ENCODE peak calls at places on chromosomes 3 and 15, in eight cellular contexts. F, X, H, T, J, N, Z and B are unnamed samples. For H3K27me3 and H3K4me1, the result is how much of the 10 kb centered on the place peaks cover.

GRCh38 chr15:75368689-75369239 is 357 bp upstream of the MAN2C1 start:
- DNase-seq in F (no peak), X (no peak), H (no peak), T (no peak), J (no peak), N (peak), Z (no peak), B (no peak)

GRCh38 chr3:177596248-177596821 is 399.1 kb upstream of the TBL1XR1 start:
- DNase-seq in F (no peak), X (no peak), H (no peak), T (no peak), J (peak), N (no peak), Z (no peak), B (no peak)

GRCh38 chr3:169489775-169490546 is 173.6 kb downstream of the MECOM start:
- DNase-seq in F (no peak), X (no peak), H (no peak), T (no peak), J (no peak), N (no peak), Z (no peak), B (no peak)

GRCh38 chr3:57060089-57060829 is at the start of gene SPATA12:
- DNase-seq in F (peak), X (no peak), H (no peak), T (no peak), J (peak), N (peak), Z (peak), B (peak)

GRCh38 chr15:68373028-68373427 is 58.9 kb downstream of the ITGA11 start:
- DNase-seq in F (no peak), X (no peak), H (no peak), T (no peak), J (no peak), N (no peak), Z (no peak), B (peak)

GRCh38 chr15:88834211-88834812 is 31.1 kb downstream of the ACAN start:
- DNase-seq in F (peak), X (no peak), H (no peak), T (peak), J (peak), N (peak), Z (no peak), B (no peak)

GRCh38 chr3:62051506-62051905 is 321.8 kb downstream of the FEZF2 start:
- DNase-seq in F (no peak), X (no peak), H (no peak), T (no peak), J (peak), N (no peak), Z (no peak), B (no peak)

GRCh38 chr3:110755345-110755744 is 316.3 kb upstream of the NECTIN3 start:
- DNase-seq in F (no peak), X (no peak), H (no peak), T (no peak), J (no peak), N (no peak), Z (no peak), B (no peak)

GRCh38 chr3:13192471-13193213 is 119.4 kb upstream of the IQSEC1 start:
- DNase-seq in F (no peak), X (no peak), H (peak), T (no peak), J (peak), N (peak), Z (no peak), B (no peak)

GRCh38 chr3:158097141-158097540 is 9.1 kb downstream of the SHOX2 start:
- DNase-seq in F (no peak), X (no peak), H (no peak), T (no peak), J (no peak), N (no peak), Z (no peak), B (no peak)

GRCh38 chr15:22240951-22241350 is 160.6 kb downstream of the OR4M2 start:
- DNase-seq in F (no peak), X (no peak), H (peak), T (no peak), J (no peak), N (no peak), Z (no peak), B (no peak)

GRCh38 chr15:90232941-90233700 is 620 bp downstream of the CIB1 start:
- DNase-seq in F (peak), X (peak), H (peak), T (peak), J (peak), N (peak), Z (peak), B (peak)

GRCh38 chr3:57816471-57817105 is 60.5 kb downstream of the SLMAP start:
- DNase-seq in F (no peak), X (no peak), H (no peak), T (no peak), J (no peak), N (no peak), Z (no peak), B (no peak)

GRCh38 chr3:45693941-45694521 is 4.8 kb downstream of the SACM1L start:
- DNase-seq in F (no peak), X (peak), H (no peak), T (no peak), J (no peak), N (peak), Z (no peak), B (no peak)

GRCh38 chr3:134697830-134698699 is 47.2 kb upstream of the KY start:
- DNase-seq in F (no peak), X (no peak), H (no peak), T (no peak), J (no peak), N (no peak), Z (no peak), B (no peak)

GRCh38 chr3:73571238-73571741 is 53.5 kb downstream of the PDZRN3 start:
- DNase-seq in F (no peak), X (no peak), H (no peak), T (no peak), J (no peak), N (no peak), Z (no peak), B (no peak)
- H3K27me3 ChIP-seq in F (under half), X (under half), H (under half), T (under half), J (under half), N (under half), Z (under half), B (under half)

DNA sequence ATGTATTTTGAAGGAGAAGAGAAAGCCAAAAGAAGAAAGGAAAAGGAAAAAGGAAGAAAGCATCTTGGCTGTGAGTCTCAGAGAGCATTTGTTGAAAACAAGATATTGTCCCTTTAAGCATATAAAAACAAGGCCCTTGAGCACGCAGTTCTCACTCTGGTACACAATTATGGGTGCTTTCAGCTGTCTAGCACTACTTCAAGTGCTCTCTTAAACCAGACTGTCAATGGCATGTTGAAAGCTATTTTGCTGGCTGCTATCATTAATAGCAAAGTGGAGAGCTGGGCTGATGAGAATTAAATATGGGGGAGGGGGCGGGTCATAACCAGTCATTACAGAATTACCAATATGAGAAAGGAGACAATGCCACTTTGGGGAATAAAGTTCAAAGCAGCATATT is 9.3 kb downstream of the TLE3 start:
- DNase-seq in F (no peak), X (no peak), H (peak), T (no peak), J (no peak), N (no peak), Z (no peak), B (no peak)
- H3K4me1 ChIP-seq in F (half or more), X (under half), H (under half), T (under half), J (under half), N (under half), Z (half or more), B (under half)

DNA sequence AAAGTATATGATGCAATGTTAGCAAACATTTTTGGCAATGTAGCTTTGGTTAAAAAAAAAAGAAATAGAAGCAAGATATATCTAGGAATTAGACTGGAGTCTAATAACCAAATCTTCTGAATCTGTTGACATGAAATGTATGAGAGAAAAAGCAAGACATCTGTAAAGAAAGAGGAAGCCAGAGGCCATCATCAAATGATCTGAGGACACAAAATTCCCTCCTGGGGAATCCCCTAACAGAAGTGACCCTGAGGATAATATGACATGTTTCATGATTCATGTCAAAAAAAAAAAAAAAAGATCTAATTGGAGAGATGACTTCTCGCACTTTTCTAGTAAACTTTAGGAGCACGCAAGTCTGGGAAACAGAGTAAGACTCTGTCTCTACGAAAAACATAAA is 70.9 kb downstream of the IMPG2 start:
- DNase-seq in F (no peak), X (no peak), H (no peak), T (no peak), J (no peak), N (no peak), Z (no peak), B (no peak)
- H3K27me3 ChIP-seq in F (under half), X (under half), H (under half), T (under half), J (under half), N (under half), Z (under half), B (under half)

GRCh38 chr3:127784865-127785710 is 37.2 kb downstream of the MGLL start:
- DNase-seq in F (no peak), X (no peak), H (no peak), T (no peak), J (no peak), N (no peak), Z (peak), B (no peak)
- H3K4me1 ChIP-seq in F (half or more), X (under half), H (half or more), T (under half), J (under half), N (half or more), Z (half or more), B (half or more)

GRCh38 chr15:79209690-79210089 is 72.8 kb upstream of the ANKRD34C start:
- DNase-seq in F (no peak), X (no peak), H (no peak), T (no peak), J (no peak), N (no peak), Z (no peak), B (no peak)
- H3K27me3 ChIP-seq in F (half or more), X (under half), H (under half), T (under half), J (under half), N (half or more), Z (half or more), B (under half)

GRCh38 chr3:32861681-32862080 is 43.9 kb downstream of the TRIM71 start:
- DNase-seq in F (no peak), X (no peak), H (no peak), T (no peak), J (no peak), N (no peak), Z (no peak), B (no peak)

GRCh38 chr3:32865364-32865763 is 47.6 kb downstream of the TRIM71 start:
- DNase-seq in F (no peak), X (no peak), H (no peak), T (no peak), J (peak), N (peak), Z (no peak), B (no peak)

GRCh38 chr3:32859604-32860237 is 41.9 kb downstream of the TRIM71 start:
- DNase-seq in F (no peak), X (no peak), H (no peak), T (no peak), J (no peak), N (no peak), Z (no peak), B (no peak)

GRCh38 chr3:32860499-32860898 is 42.7 kb downstream of the TRIM71 start:
- DNase-seq in F (no peak), X (no peak), H (no peak), T (no peak), J (no peak), N (no peak), Z (no peak), B (no peak)

GRCh38 chr3:32862247-32863013 is 44.6 kb downstream of the TRIM71 start:
- DNase-seq in F (no peak), X (no peak), H (no peak), T (no peak), J (no peak), N (no peak), Z (no peak), B (no peak)
- H3K4me1 ChIP-seq in F (under half), X (under half), H (under half), T (under half), J (under half), N (under half), Z (under half), B (under half)